ENCODE peak calls at places on chromosomes 11 and 22, in ten cellular contexts. L, K, B, F, H, J, X, Q, D and R are unnamed samples.

GRCh38 chr22:19108807-19109197 is 13.4 kb downstream of the DGCR2 start:
- DNase-seq in L (no peak), K (no peak), B (no peak), F (no peak), H (no peak), J (no peak), X (no peak), Q (no peak), D (no peak), R (no peak)

GRCh38 chr11:40421187-40421586 is 1038.3 kb downstream of the LRRC4C start:
- DNase-seq in L (no peak), K (no peak), B (no peak), F (no peak), H (no peak), J (no peak), X (no peak), Q (no peak), D (no peak), R (no peak)

GRCh38 chr11:14974723-14975587 is 2.8 kb upstream of the CALCA start:
- DNase-seq in L (no peak), K (peak), B (peak), F (peak), H (peak), J (peak), X (no peak), Q (no peak), D (peak), R (peak)

GRCh38 chr11:43786016-43786415 is 94.6 kb upstream of the ALKBH3 start:
- DNase-seq in L (no peak), K (no peak), B (no peak), F (no peak), H (no peak), J (no peak), X (no peak), Q (no peak), D (no peak), R (no peak)

GRCh38 chr22:35611891-35612576 is 5.1 kb downstream of the MB start:
- DNase-seq in L (no peak), K (peak), B (no peak), F (no peak), H (no peak), J (no peak), X (no peak), Q (no peak), D (no peak), R (no peak)

GRCh38 chr11:66335531-66336233 is 552 bp downstream of the RIN1 start:
- DNase-seq in L (peak), K (peak), B (peak), F (peak), H (no peak), J (no peak), X (no peak), Q (no peak), D (peak), R (no peak)

GRCh38 chr11:36492724-36493304 is 17.3 kb downstream of the TRAF6 start:
- DNase-seq in L (no peak), K (no peak), B (no peak), F (no peak), H (peak), J (no peak), X (no peak), Q (no peak), D (peak), R (peak)

GRCh38 chr22:22901578-22902218 is 14.1 kb downstream of the IGLL5 start:
- DNase-seq in L (no peak), K (no peak), B (no peak), F (no peak), H (no peak), J (no peak), X (no peak), Q (no peak), D (no peak), R (no peak)

GRCh38 chr11:22192289-22192641 is 620 bp upstream of the ANO5 start:
- DNase-seq in L (no peak), K (peak), B (peak), F (no peak), H (no peak), J (no peak), X (no peak), Q (no peak), D (peak), R (no peak)

GRCh38 chr11:21625982-21626381 is 566.9 kb upstream of the ANO5 start:
- DNase-seq in L (no peak), K (peak), B (no peak), F (no peak), H (no peak), J (no peak), X (no peak), Q (no peak), D (no peak), R (peak)

GRCh38 chr11:71433648-71434450 is 14.3 kb downstream of the DHCR7 start:
- DNase-seq in L (no peak), K (no peak), B (peak), F (no peak), H (no peak), J (no peak), X (no peak), Q (no peak), D (no peak), R (no peak)

GRCh38 chr11:117171007-117171647 is 7.4 kb upstream of the SIDT2 start:
- DNase-seq in L (no peak), K (no peak), B (no peak), F (no peak), H (no peak), J (no peak), X (no peak), Q (no peak), D (no peak), R (no peak)

GRCh38 chr22:20495861-20496681 is 476 bp upstream of the KLHL22 start:
- DNase-seq in L (peak), K (peak), B (peak), F (peak), H (peak), J (peak), X (peak), Q (peak), D (peak), R (peak)
- H3K4me3 ChIP-seq in L (peak), K (peak), B (peak), F (peak), H (peak), J (peak), X (peak), Q (peak), D (peak), R (peak)

GRCh38 chr11:76550781-76551180 is 106.0 kb downstream of the EMSY start:
- DNase-seq in L (no peak), K (no peak), B (no peak), F (no peak), H (no peak), J (no peak), X (no peak), Q (no peak), D (no peak), R (no peak)
- H3K4me3 ChIP-seq in L (no peak), K (no peak), B (no peak), F (no peak), H (no peak), J (no peak), X (no peak), Q (no peak), D (no peak), R (no peak)

GRCh38 chr11:83070878-83071640 is 638 bp downstream of the RAB30 start:
- DNase-seq in L (peak), K (peak), B (peak), F (no peak), H (peak), J (no peak), X (no peak), Q (peak), D (peak), R (no peak)

GRCh38 chr11:83068573-83068972 is 3.1 kb downstream of the RAB30 start:
- DNase-seq in L (no peak), K (no peak), B (no peak), F (no peak), H (no peak), J (no peak), X (no peak), Q (no peak), D (no peak), R (no peak)

GRCh38 chr11:83070044-83070877 is 1.4 kb downstream of the RAB30 start:
- DNase-seq in L (peak), K (no peak), B (no peak), F (no peak), H (no peak), J (no peak), X (no peak), Q (no peak), D (peak), R (no peak)

GRCh38 chr11:83071641-83072591 is at the start of gene RAB30:
- DNase-seq in L (peak), K (peak), B (peak), F (peak), H (peak), J (peak), X (peak), Q (peak), D (peak), R (peak)

GRCh38 chr11:83069441-83070043 is 2.2 kb downstream of the RAB30 start:
- DNase-seq in L (no peak), K (no peak), B (no peak), F (no peak), H (no peak), J (no peak), X (no peak), Q (no peak), D (no peak), R (no peak)
- H3K4me3 ChIP-seq in L (peak), K (no peak), B (peak), F (no peak), H (no peak), J (no peak), X (peak), Q (no peak), D (peak), R (no peak)

GRCh38 chr11:104582431-104582830 is 315.8 kb downstream of the CASP12 start:
- DNase-seq in L (no peak), K (no peak), B (no peak), F (no peak), H (no peak), J (no peak), X (no peak), Q (no peak), D (no peak), R (no peak)
- H3K4me3 ChIP-seq in L (no peak), K (no peak), B (no peak), F (no peak), H (no peak), J (no peak), X (no peak), Q (no peak), D (no peak), R (no peak)

GRCh38 chr11:2825886-2826678 is 59.5 kb downstream of the CDKN1C start:
- DNase-seq in L (peak), K (peak), B (peak), F (peak), H (no peak), J (no peak), X (peak), Q (peak), D (no peak), R (no peak)
- H3K4me3 ChIP-seq in L (no peak), K (no peak), B (no peak), F (no peak), H (no peak), J (no peak), X (no peak), Q (no peak), D (no peak), R (no peak)